ENCODE peak calls at places on chromosomes 13 and 19, in five cellular contexts. G is H1, W is transverse colon, R is HepG2, H is stomach. B is an unnamed sample.

GRCh38 chr19:34366670-34367423 is 1.9 kb downstream of the GPI start:
- DNase-seq in G (no peak), W (no peak), R (no peak), H (no peak), B (no peak)

GRCh38 chr19:8054169-8054568 is 1.6 kb downstream of the CCL25 start:
- DNase-seq in G (no peak), W (no peak), R (no peak), H (no peak), B (no peak)

GRCh38 chr13:96636310-96636709 is 358.0 kb downstream of the OXGR1 start:
- DNase-seq in G (no peak), W (no peak), R (no peak), H (no peak), B (no peak)

GRCh38 chr13:94601446-94602431 is at the start of gene GPR180:
- DNase-seq in G (peak), W (peak), R (no peak), H (peak), B (peak)

GRCh38 chr19:55117063-55117635 is 288 bp downstream of the PPP1R12C start:
- DNase-seq in G (no peak), W (peak), R (no peak), H (no peak), B (no peak)

GRCh38 chr13:89726690-89727435 is 1620.6 kb upstream of the MIR17HG start:
- DNase-seq in G (no peak), W (no peak), R (no peak), H (no peak), B (no peak)

GRCh38 chr19:49142866-49143335 is 12.3 kb downstream of the HRC start:
- DNase-seq in G (peak), W (peak), R (no peak), H (peak), B (no peak)

GRCh38 chr13:65964672-65965071 is 1265.5 kb downstream of the PCDH9 start:
- DNase-seq in G (no peak), W (no peak), R (no peak), H (no peak), B (no peak)

GRCh38 chr13:40200273-40200978 is 466.0 kb downstream of the FOXO1 start:
- DNase-seq in G (no peak), W (no peak), R (no peak), H (no peak), B (no peak)

GRCh38 chr13:42041684-42042035 is 6.8 kb upstream of the DGKH start:
- DNase-seq in G (peak), W (peak), R (no peak), H (peak), B (no peak)
- TF ChIP-seq CTCF in G (peak), W (peak), R (peak), H (no peak), B (peak)

DNA sequence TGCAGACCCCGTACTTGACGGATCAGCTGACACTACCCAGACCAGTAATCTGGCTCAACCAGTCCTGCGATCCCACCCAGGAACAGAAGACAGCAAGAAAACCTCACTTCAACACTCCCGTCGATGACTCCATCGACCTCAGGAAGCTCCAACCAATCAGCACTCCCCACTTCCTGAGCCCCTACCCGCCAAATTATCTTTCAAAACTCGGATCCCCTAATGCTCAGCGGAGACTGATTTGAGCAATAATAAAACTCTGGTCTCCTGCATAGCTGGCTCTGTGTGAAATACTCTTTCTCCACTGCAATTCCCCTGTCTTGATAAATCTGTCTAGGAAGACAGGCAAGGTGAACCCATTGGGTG is 1.2 kb downstream of the LSM4 start:
- DNase-seq in G (no peak), W (no peak), R (no peak), H (no peak), B (no peak)
- H3K4me3 ChIP-seq in G (peak), W (no peak), R (peak), H (peak), B (no peak)

GRCh38 chr13:112986470-112986869 is 17.5 kb downstream of the MCF2L start:
- DNase-seq in G (no peak), W (no peak), R (no peak), H (no peak), B (no peak)
- TF ChIP-seq EP300 in G (no peak), W (no peak), R (no peak), H (no peak), B (no peak)

GRCh38 chr19:12833747-12834417 is 497 bp downstream of the RTBDN start:
- DNase-seq in G (peak), W (peak), R (no peak), H (peak), B (no peak)
- TF ChIP-seq CTCF in G (no peak), W (no peak), R (peak), H (no peak), B (no peak)

GRCh38 chr13:35720690-35721554 is 244.4 kb upstream of the MAB21L1 start:
- DNase-seq in G (peak), W (peak), R (peak), H (peak), B (no peak)
- H3K4me3 ChIP-seq in G (no peak), W (no peak), R (peak), H (no peak), B (peak)

DNA sequence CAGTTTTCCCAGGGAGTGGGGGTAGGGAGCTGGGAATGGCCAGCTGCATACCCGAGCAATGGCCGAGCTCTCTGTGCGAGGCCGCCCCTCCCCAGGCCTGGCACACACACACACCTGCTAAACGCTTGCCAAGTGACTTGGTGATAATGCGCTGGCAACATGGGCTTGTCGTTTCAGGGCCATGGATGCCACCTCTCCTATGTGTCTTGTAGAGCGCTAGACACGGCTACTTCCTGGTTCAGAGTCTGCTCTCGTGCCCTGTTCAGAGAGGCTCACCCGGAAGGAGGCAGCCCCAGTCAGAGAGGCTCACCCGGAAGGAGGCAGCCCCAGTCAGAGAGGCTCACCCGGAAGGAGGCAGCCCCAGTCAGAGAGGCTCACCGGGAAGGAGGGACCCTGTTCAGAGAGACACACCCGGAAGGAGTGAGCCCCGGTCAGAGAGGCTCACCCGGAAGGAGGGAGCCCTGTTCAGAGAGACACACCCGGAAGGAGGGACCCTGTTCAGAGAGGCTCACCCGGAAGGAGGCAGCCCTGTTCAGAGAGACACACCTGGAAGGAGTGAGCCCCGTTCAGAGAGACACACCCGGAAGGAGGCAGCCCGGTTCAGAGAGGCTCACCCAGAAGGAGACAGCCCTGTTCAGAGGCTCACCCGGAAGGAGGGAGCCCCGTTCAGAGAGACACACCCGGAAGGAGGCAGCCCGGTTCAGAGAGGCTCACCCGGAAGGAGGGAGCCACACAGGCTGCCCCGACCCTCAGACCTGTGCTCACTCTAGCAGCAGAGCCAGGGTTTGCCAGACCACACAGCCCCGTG is 4.2 kb downstream of the ADPRHL1 start:
- DNase-seq in G (no peak), W (peak), R (peak), H (peak), B (no peak)
- TF ChIP-seq EP300 in G (no peak), W (no peak), R (peak), H (no peak), B (no peak)

GRCh38 chr13:38419312-38419873 is 69.7 kb downstream of the UFM1 start:
- DNase-seq in G (no peak), W (no peak), R (no peak), H (no peak), B (no peak)

GRCh38 chr13:38417727-38418126 is 68.1 kb downstream of the UFM1 start:
- DNase-seq in G (peak), W (no peak), R (peak), H (no peak), B (no peak)

GRCh38 chr13:38415233-38415632 is 65.6 kb downstream of the UFM1 start:
- DNase-seq in G (no peak), W (peak), R (no peak), H (no peak), B (no peak)

GRCh38 chr13:38417241-38417640 is 67.6 kb downstream of the UFM1 start:
- DNase-seq in G (no peak), W (no peak), R (no peak), H (no peak), B (no peak)

DNA sequence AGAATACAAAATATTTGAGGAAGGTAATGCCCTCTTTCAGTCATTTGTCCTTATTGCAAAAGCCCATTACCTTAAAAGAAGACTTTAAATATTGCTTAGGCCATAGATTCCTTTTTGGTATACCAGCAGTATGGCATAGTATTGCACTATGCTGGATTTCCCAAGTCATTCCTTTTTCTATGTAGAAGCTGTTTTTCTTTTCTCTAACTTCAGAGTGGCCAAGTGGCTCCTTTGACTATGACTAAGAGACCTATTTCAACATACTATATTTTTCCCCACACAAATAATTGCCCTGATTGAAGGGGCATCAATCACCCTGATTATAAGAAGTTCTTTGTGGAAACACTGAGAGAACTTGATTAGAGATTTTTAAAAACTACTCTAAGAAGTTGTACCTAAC is 68.6 kb downstream of the UFM1 start:
- DNase-seq in G (no peak), W (no peak), R (no peak), H (no peak), B (no peak)
- TF ChIP-seq CTCF in G (no peak), W (no peak), R (no peak), H (no peak), B (no peak)

GRCh38 chr19:12885749-12886706 is 973 bp downstream of the KLF1 start:
- DNase-seq in G (peak), W (no peak), R (no peak), H (no peak), B (no peak)

GRCh38 chr19:12884627-12884925 is 2.4 kb downstream of the KLF1 start:
- DNase-seq in G (no peak), W (no peak), R (no peak), H (no peak), B (no peak)

GRCh38 chr19:12884926-12885748 is 1.9 kb downstream of the KLF1 start:
- DNase-seq in G (peak), W (peak), R (peak), H (peak), B (no peak)

GRCh38 chr19:12884202-12884601 is 2.8 kb downstream of the KLF1 start:
- DNase-seq in G (no peak), W (no peak), R (no peak), H (no peak), B (no peak)

DNA sequence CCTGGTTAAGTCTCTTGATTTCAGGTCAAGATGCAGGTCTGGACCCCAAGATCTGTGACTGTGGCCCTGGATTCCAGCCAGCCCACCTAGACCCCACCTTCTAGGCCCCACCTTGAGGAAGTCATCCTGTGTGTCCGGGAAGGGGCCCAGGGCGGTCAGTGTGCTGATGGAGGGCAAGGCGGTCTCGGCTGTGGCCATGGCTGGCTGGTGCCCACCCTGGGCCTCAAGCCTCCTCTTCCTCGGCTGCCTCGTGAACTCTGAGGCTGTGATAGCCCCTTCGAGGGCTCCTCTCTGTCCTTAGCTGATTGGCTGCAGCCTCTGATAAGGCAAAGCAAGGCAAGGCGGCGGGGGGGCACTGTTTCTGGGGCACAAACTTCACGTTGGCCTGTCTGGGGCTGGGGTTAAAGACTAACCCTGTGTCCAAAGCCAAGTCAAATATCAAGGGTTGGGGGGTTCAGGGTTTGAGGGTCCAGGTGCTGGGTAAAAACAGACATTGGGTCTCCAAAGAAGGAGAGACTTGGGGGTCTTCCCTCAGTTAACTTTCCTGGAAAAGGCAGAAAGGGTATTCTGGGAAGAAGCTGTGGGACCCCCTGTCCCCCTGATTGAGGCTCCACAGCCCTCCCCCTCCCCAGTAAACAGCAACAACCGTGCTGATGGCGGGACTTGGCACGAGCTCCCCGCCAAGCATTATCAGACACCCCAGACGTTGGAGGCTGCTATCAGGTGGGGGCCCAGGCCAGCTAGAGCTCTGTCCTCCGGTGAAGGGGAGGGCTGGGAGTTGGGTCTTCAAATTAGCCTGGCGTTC is at the start of gene KLF1:
- DNase-seq in G (no peak), W (no peak), R (no peak), H (no peak), B (no peak)
- H3K4me3 ChIP-seq in G (peak), W (no peak), R (peak), H (peak), B (no peak)

DNA sequence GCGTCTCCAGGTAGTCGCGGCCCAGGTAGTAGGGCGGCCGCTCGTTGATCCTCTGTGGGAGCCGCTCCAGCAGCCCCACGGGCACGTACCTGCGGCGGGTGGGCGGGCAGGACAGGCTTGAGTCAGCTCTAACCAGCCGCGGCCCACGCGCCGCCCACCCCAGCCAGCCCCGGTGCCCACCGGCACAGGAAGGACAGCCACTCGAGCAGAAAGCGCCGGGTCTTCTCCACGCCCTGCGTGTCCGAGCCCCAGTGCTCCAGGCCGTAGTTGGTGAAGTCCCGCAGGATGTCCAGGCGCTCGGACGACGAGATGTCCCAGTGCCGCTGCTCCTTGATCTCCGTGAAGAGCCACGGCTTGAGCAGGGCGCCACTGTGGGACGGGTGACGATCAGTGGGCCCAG is 877 bp upstream of the PRR22 start:
- DNase-seq in G (no peak), W (no peak), R (no peak), H (no peak), B (no peak)
- TF ChIP-seq EP300 in G (no peak), W (no peak), R (no peak), H (no peak), B (no peak)

B was measured in tibial nerve.